ENCODE peak calls at places on chromosome 17, in ten cellular contexts. K is GM19239, X is upper lobe of right lung, B is tibial nerve, V is glutamatergic neuron, P is mucosa of descending colon, O is left ventricle myocardium inferior, L is cardiac septum, A is iris pigment epithelial cell, R is Calu3. T is an unnamed sample.
A peak's percentile ranks its signal among the peaks of the same experiment; 100 is the strongest.

GRCh38 chr17:35022536-35023063 is 40.9 kb downstream of the RFFL start:
- DNase-seq in K (peak; percentile 56), X (peak; percentile 87), B (peak; percentile 38), V (no peak), P (peak; percentile 31), O (peak; percentile 68), L (peak; percentile 87), A (peak; percentile 94), R (no peak), T (no peak)

GRCh38 chr17:7079581-7080444 is at the start of gene CLEC10A:
- DNase-seq in K (no peak), X (no peak), B (no peak), V (no peak), P (peak; percentile 8), O (no peak), L (peak; percentile 39), A (no peak), R (no peak), T (no peak)

GRCh38 chr17:7509937-7510336 is 25.8 kb downstream of the POLR2A start:
- DNase-seq in K (no peak), X (no peak), B (no peak), V (no peak), P (no peak), O (no peak), L (no peak), A (no peak), R (no peak), T (no peak)

GRCh38 chr17:43766413-43767052 is 7.9 kb upstream of the SOST start:
- DNase-seq in K (no peak), X (peak; percentile 81), B (peak; percentile 68), V (peak; percentile 86), P (peak; percentile 83), O (peak; percentile 57), L (no peak), A (peak; percentile 45), R (peak; percentile 56), T (peak; percentile 86)

GRCh38 chr17:33438136-33438535 is 145.0 kb upstream of the ASIC2 start:
- DNase-seq in K (no peak), X (no peak), B (no peak), V (no peak), P (no peak), O (no peak), L (no peak), A (no peak), R (no peak), T (no peak)

GRCh38 chr17:1908699-1909309 is 79.0 kb downstream of the RPA1 start:
- DNase-seq in K (no peak), X (no peak), B (peak; percentile 79), V (peak; percentile 56), P (peak; percentile 79), O (peak; percentile 27), L (no peak), A (peak; percentile 72), R (peak; percentile 64), T (peak; percentile 69)

GRCh38 chr17:80141463-80142165 is 5.3 kb downstream of the EIF4A3 start:
- DNase-seq in K (no peak), X (no peak), B (no peak), V (no peak), P (no peak), O (no peak), L (no peak), A (no peak), R (no peak), T (no peak)

GRCh38 chr17:60095830-60096229 is 17.1 kb upstream of the HEATR6 start:
- DNase-seq in K (no peak), X (no peak), B (no peak), V (no peak), P (no peak), O (no peak), L (no peak), A (no peak), R (no peak), T (no peak)

GRCh38 chr17:78797691-78798585 is 15.9 kb upstream of the CYTH1 start:
- DNase-seq in K (no peak), X (no peak), B (no peak), V (no peak), P (no peak), O (no peak), L (no peak), A (no peak), R (no peak), T (no peak)

GRCh38 chr17:78665952-78666920 is 89.0 kb upstream of the DNAH17 start:
- DNase-seq in K (no peak), X (peak; percentile 68), B (peak; percentile 25), V (no peak), P (peak; percentile 36), O (peak; percentile 43), L (peak; percentile 75), A (no peak), R (peak; percentile 29), T (no peak)

GRCh38 chr17:38779965-38780752 is 19.2 kb downstream of the PIP4K2B start:
- DNase-seq in K (no peak), X (no peak), B (no peak), V (no peak), P (no peak), O (no peak), L (no peak), A (no peak), R (no peak), T (no peak)

GRCh38 chr17:39064814-39065213 is 86.6 kb downstream of the PLXDC1 start:
- DNase-seq in K (no peak), X (peak; percentile 22), B (no peak), V (no peak), P (no peak), O (no peak), L (no peak), A (no peak), R (no peak), T (no peak)

GRCh38 chr17:74639704-74640142 is 16.2 kb upstream of the CD300E start:
- DNase-seq in K (no peak), X (peak; percentile 45), B (no peak), V (no peak), P (no peak), O (no peak), L (no peak), A (no peak), R (no peak), T (no peak)